ENCODE peak calls at places on chromosomes 16 and 17, in seven cellular contexts. J is uterus; V is GM12865; U is mucosa of gallbladder; M is stimulated activated CD8-positive, alpha-beta memory T cell treated with anti-CD3 and anti-CD28 coated beads, Interleukin-15, amount 100 ng/mL, for 24 hours; A is neural progenitor cell; R is HAP-1. P is an unnamed sample.

GRCh38 chr16:1785846-1786170 is 3.0 kb downstream of the NUBP2 start:
- DNase-seq in J (no peak), V (no peak), U (no peak), M (no peak), A (no peak), R (no peak), P (no peak)

GRCh38 chr17:81884968-81885367 is 6.4 kb downstream of the ALYREF start:
- DNase-seq in J (no peak), V (no peak), U (no peak), M (no peak), A (no peak), R (no peak), P (no peak)

GRCh38 chr16:85563515-85564276 is 49.4 kb upstream of the GSE1 start:
- DNase-seq in J (peak), V (no peak), U (peak), M (no peak), A (no peak), R (no peak), P (no peak)

GRCh38 chr17:8055851-8056231 is 17.0 kb downstream of the ALOX15B start:
- DNase-seq in J (no peak), V (no peak), U (no peak), M (no peak), A (no peak), R (no peak), P (no peak)

GRCh38 chr16:74774223-74775139 is at the start of gene FA2H:
- DNase-seq in J (no peak), V (peak), U (peak), M (peak), A (peak), R (peak), P (peak)

GRCh38 chr16:53045554-53046250 is 7.0 kb downstream of the CHD9NB start:
- DNase-seq in J (no peak), V (no peak), U (no peak), M (no peak), A (no peak), R (no peak), P (no peak)

GRCh38 chr17:20273741-20274500 is 193.4 kb downstream of the LGALS9B start:
- DNase-seq in J (no peak), V (no peak), U (no peak), M (no peak), A (no peak), R (no peak), P (no peak)

GRCh38 chr16:82653550-82654511 is 27.1 kb downstream of the CDH13 start:
- DNase-seq in J (no peak), V (peak), U (no peak), M (no peak), A (no peak), R (no peak), P (peak)

GRCh38 chr16:67263201-67263600 is 14.4 kb downstream of the SLC9A5 start:
- DNase-seq in J (no peak), V (no peak), U (no peak), M (no peak), A (no peak), R (no peak), P (no peak)

GRCh38 chr16:79612207-79612606 is 11.7 kb upstream of the MAF start:
- DNase-seq in J (no peak), V (no peak), U (no peak), M (no peak), A (no peak), R (no peak), P (no peak)

GRCh38 chr17:48064638-48065037 is 16.5 kb downstream of the NFE2L1 start:
- DNase-seq in J (no peak), V (no peak), U (no peak), M (no peak), A (no peak), R (no peak), P (no peak)

GRCh38 chr16:53358884-53359283 is 75.4 kb upstream of the RBL2 start:
- DNase-seq in J (no peak), V (peak), U (no peak), M (no peak), A (no peak), R (no peak), P (no peak)

GRCh38 chr17:78120971-78121800 is 7.4 kb downstream of the TMC6 start:
- DNase-seq in J (no peak), V (peak), U (no peak), M (no peak), A (no peak), R (no peak), P (peak)

GRCh38 chr17:5203178-5203907 is 11.7 kb upstream of the ZNF594 start:
- DNase-seq in J (no peak), V (no peak), U (no peak), M (no peak), A (no peak), R (no peak), P (no peak)

GRCh38 chr17:5868916-5869475 is 201.2 kb upstream of the WSCD1 start:
- DNase-seq in J (no peak), V (no peak), U (no peak), M (no peak), A (no peak), R (no peak), P (no peak)

GRCh38 chr17:6536566-6537065 is 19.7 kb downstream of the PITPNM3 start:
- DNase-seq in J (no peak), V (no peak), U (no peak), M (no peak), A (no peak), R (no peak), P (no peak)

GRCh38 chr16:66510711-66511614 is 39.0 kb downstream of the TK2 start:
- DNase-seq in J (peak), V (no peak), U (peak), M (no peak), A (peak), R (no peak), P (no peak)

GRCh38 chr17:2138768-2139167 is 83.9 kb downstream of the HIC1 start:
- DNase-seq in J (peak), V (peak), U (no peak), M (no peak), A (no peak), R (no peak), P (no peak)

GRCh38 chr17:46991618-46992017 is 12.6 kb upstream of the RPRML start:
- DNase-seq in J (no peak), V (no peak), U (no peak), M (no peak), A (no peak), R (no peak), P (no peak)

GRCh38 chr16:12017583-12017982 is 41.0 kb downstream of the SNX29 start:
- DNase-seq in J (no peak), V (no peak), U (no peak), M (no peak), A (no peak), R (no peak), P (no peak)

GRCh38 chr16:1057252-1057932 is 15.2 kb upstream of the SSTR5 start:
- DNase-seq in J (no peak), V (peak), U (no peak), M (peak), A (peak), R (no peak), P (peak)

GRCh38 chr17:68572138-68572842 is 28.9 kb downstream of the FAM20A start:
- DNase-seq in J (no peak), V (no peak), U (no peak), M (no peak), A (no peak), R (no peak), P (no peak)

GRCh38 chr17:38627957-38628356 is 22.2 kb upstream of the SRCIN1 start:
- DNase-seq in J (no peak), V (no peak), U (no peak), M (no peak), A (no peak), R (no peak), P (no peak)

GRCh38 chr16:11416228-11417001 is 71.2 kb downstream of the RMI2 start:
- DNase-seq in J (no peak), V (no peak), U (no peak), M (no peak), A (no peak), R (no peak), P (no peak)

GRCh38 chr17:34706029-34706428 is 126.6 kb downstream of the TMEM132E start:
- DNase-seq in J (no peak), V (no peak), U (peak), M (no peak), A (peak), R (peak), P (peak)

GRCh38 chr16:22189473-22190168 is 16.5 kb upstream of the EEF2K start:
- DNase-seq in J (peak), V (peak), U (peak), M (peak), A (no peak), R (no peak), P (peak)

GRCh38 chr16:53712065-53712464 is 8.1 kb downstream of the FTO start:
- DNase-seq in J (no peak), V (no peak), U (no peak), M (no peak), A (no peak), R (no peak), P (no peak)

GRCh38 chr17:70050192-70050591 is 24.8 kb upstream of the KCNJ16 start:
- DNase-seq in J (no peak), V (no peak), U (no peak), M (no peak), A (no peak), R (no peak), P (no peak)

GRCh38 chr16:69935278-69935711 is 15.8 kb upstream of the CLEC18A start:
- DNase-seq in J (no peak), V (no peak), U (no peak), M (no peak), A (no peak), R (no peak), P (no peak)

GRCh38 chr17:78583091-78583490 is 5.9 kb upstream of the DNAH17 start:
- DNase-seq in J (no peak), V (peak), U (no peak), M (no peak), A (peak), R (no peak), P (no peak)

GRCh38 chr17:6468051-6468790 is 24.0 kb downstream of the PIMREG start:
- DNase-seq in J (no peak), V (no peak), U (no peak), M (no peak), A (no peak), R (no peak), P (no peak)

GRCh38 chr17:70099884-70100283 is 24.9 kb downstream of the KCNJ16 start:
- DNase-seq in J (no peak), V (no peak), U (no peak), M (no peak), A (no peak), R (no peak), P (no peak)

GRCh38 chr16:65618931-65619330 is 497.1 kb upstream of the CDH11 start:
- DNase-seq in J (no peak), V (no peak), U (no peak), M (no peak), A (no peak), R (no peak), P (no peak)

GRCh38 chr16:85149776-85150175 is 37.5 kb upstream of the CIBAR2 start:
- DNase-seq in J (no peak), V (no peak), U (no peak), M (no peak), A (no peak), R (no peak), P (no peak)

GRCh38 chr17:79757140-79757745 is 20.7 kb upstream of the CBX2 start:
- DNase-seq in J (no peak), V (no peak), U (no peak), M (no peak), A (no peak), R (no peak), P (no peak)

GRCh38 chr17:3966720-3967363 is 2.6 kb upstream of the ATP2A3 start:
- DNase-seq in J (no peak), V (no peak), U (peak), M (no peak), A (no peak), R (no peak), P (no peak)

P was measured in activated naive CD8-positive, alpha-beta T cell treated with anti-CD3 and anti-CD28 coated beads, Interleukin-2, amount 50 U/mL, for 24 hours.